ENCODE peak calls at places on chromosomes 5 and 9, in seven cellular contexts. V is right lobe of liver, J is astrocyte, C is heart left ventricle, M is uterus, H is mammary epithelial cell, D is cardiac muscle cell. I is an unnamed sample. For H3K9me3, the result is how much of the 10 kb centered on the place peaks cover.

GRCh38 chr9:136538599-136539426 is 7.0 kb downstream of the NOTCH1 start:
- DNase-seq in H (no peak), V (no peak), D (no peak), M (no peak), J (no peak), C (peak), I (peak)

GRCh38 chr5:174300941-174301761 is 255.6 kb downstream of the NSG2 start:
- DNase-seq in M (no peak), J (peak), H (no peak), V (no peak), D (peak), C (no peak), I (peak)

GRCh38 chr9:129774791-129775149 is 21.9 kb upstream of the PTGES start:
- DNase-seq in C (no peak), D (no peak), M (no peak), J (no peak), V (no peak), H (no peak), I (no peak)

GRCh38 chr9:97474373-97474925 is 27.0 kb upstream of the TMOD1 start:
- DNase-seq in C (no peak), J (peak), H (no peak), M (no peak), V (no peak), D (no peak), I (no peak)

GRCh38 chr9:97853844-97854695 is 1.0 kb downstream of the FOXE1 start:
- DNase-seq in C (no peak), J (no peak), H (peak), D (peak), V (no peak), M (no peak), I (no peak)

GRCh38 chr9:117218951-117219350 is 195.9 kb downstream of the ASTN2 start:
- DNase-seq in J (no peak), C (no peak), H (no peak), M (no peak), D (no peak), V (no peak), I (no peak)

GRCh38 chr5:127957183-127957582 is 126.4 kb upstream of the SLC12A2 start:
- DNase-seq in C (peak), V (no peak), M (peak), H (peak), J (peak), D (no peak), I (peak)

GRCh38 chr5:168413062-168413461 is 73.2 kb upstream of the RARS1 start:
- DNase-seq in M (no peak), J (no peak), C (no peak), V (no peak), D (no peak), H (peak), I (no peak)

GRCh38 chr9:4741365-4742031 is 496 bp upstream of the AK3 start:
- DNase-seq in C (peak), J (no peak), H (peak), V (peak), D (peak), M (no peak), I (peak)

GRCh38 chr9:121199921-121200320 is 1.7 kb downstream of the RAB14 start:
- DNase-seq in D (no peak), V (no peak), C (no peak), J (no peak), H (peak), M (no peak), I (no peak)

GRCh38 chr5:134581241-134581981 is 51.2 kb downstream of the SAR1B start:
- DNase-seq in V (peak), H (no peak), C (no peak), D (no peak), J (no peak), M (peak), I (peak)

GRCh38 chr5:159102294-159102934 is 2.7 kb upstream of the EBF1 start:
- DNase-seq in D (no peak), V (no peak), C (no peak), M (no peak), H (no peak), J (no peak), I (no peak)

GRCh38 chr9:37520641-37521040 is 34.9 kb downstream of the POLR1E start:
- DNase-seq in D (no peak), M (no peak), J (no peak), H (no peak), V (no peak), C (no peak), I (no peak)

GRCh38 chr9:8558176-8558575 is 758.6 kb upstream of the DMAC1 start:
- DNase-seq in D (no peak), V (no peak), M (no peak), C (no peak), J (peak), H (peak), I (no peak)

GRCh38 chr5:170011751-170012150 is 31.5 kb upstream of the INSYN2B start:
- DNase-seq in H (peak), M (no peak), C (no peak), J (no peak), D (no peak), V (no peak), I (no peak)

GRCh38 chr9:76905984-76906861 is at the start of gene PRUNE2:
- DNase-seq in C (peak), J (peak), M (peak), D (peak), V (no peak), H (peak), I (peak)

GRCh38 chr9:33019797-33020196 is 5.3 kb upstream of the DNAJA1 start:
- DNase-seq in V (no peak), H (no peak), J (no peak), M (no peak), C (no peak), D (no peak), I (no peak)

GRCh38 chr9:20701058-20701457 is 17.0 kb downstream of the FOCAD start:
- DNase-seq in D (peak), H (no peak), J (no peak), C (no peak), V (no peak), M (no peak), I (no peak)

GRCh38 chr9:660227-660626 is 181.3 kb upstream of the DMRT1 start:
- DNase-seq in J (no peak), V (no peak), C (no peak), H (no peak), M (no peak), D (no peak), I (no peak)

DNA sequence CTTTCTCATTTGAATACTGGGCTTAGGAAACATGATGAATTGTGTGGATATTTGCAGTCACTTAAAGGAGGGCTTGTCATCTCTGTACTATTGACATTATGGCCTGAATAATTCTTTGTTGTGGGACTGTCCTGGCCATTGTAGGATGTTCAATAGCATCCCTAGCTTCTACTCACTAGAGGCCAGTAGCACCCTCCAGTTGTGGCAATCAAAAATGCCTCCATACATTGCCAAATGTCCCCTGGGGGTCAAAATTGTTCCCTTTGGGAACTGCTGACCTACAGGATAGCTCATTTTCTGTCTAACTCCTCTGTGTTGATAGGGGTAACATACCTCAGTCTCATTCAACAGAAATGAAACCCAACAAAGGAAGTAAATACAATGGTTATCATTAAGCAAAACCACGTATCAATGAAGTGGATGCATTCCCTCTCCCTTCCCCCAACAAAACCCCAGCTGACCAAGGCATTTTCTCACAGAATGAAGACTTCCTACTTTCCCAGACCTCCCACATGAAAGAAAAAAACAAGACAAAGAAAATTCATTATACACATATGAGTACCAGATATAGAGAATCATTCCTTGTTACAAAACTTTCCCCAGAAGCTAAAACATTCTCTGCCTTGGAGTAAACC is 18.1 kb downstream of the FYB1 start:
- DNase-seq in V (no peak), M (no peak), D (no peak), J (no peak), C (no peak), H (no peak), I (no peak)
- TF ChIP-seq CTCF in V (no peak), M (no peak), D (no peak), J (no peak), C (no peak), H (no peak), I (no peak)

DNA sequence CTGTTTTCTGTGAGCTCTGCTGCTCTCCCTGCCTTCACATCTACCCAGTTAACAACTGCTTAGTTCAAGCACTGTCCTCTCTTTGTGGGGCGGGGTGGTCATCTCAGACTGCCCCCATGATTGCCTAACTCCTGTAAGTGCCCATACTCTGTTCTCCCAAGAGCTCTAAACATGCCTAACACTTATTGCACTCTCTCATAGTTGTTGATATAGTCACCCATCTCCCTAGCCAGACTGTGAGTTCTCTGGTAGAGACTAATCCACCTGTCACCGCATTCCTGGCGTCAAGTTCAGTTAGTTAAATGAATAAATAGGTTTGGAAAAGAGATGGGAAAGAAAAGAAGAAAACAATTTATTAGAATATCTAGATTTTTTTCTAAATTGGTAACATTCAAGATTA is 18.3 kb upstream of the MUSK start:
- DNase-seq in J (peak), V (no peak), D (peak), M (no peak), H (no peak), C (no peak), I (no peak)
- H3K27ac ChIP-seq in J (peak), V (no peak), D (no peak), M (peak), H (no peak), C (no peak), I (peak)

DNA sequence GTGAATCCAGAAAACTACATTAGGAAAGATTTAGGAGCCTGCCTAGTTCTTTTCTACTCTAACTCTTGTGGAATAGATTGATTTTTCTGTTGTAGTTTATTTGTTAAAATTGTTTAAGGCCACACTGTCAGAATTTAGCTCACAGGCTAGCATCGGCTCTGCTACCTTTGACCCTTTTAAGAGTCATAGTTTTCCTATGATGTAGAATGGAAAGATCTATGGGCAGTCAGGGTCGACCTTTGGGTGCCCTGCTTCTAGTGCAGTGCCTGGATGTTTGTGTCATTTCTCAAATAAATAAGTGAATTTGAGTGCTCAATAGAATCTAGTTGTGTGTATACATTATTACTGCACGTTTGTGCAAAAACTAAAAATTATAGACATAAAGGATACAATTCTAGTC is 38.7 kb downstream of the BASP1 start:
- DNase-seq in C (no peak), J (no peak), V (no peak), H (no peak), M (no peak), D (no peak), I (no peak)
- H3K9me3 ChIP-seq in C (under half), J (under half), V (under half), H (under half), M (under half), D (under half), I (under half)

GRCh38 chr9:87667164-87667738 is 58.7 kb upstream of the CTSL start:
- DNase-seq in C (no peak), D (no peak), M (no peak), J (no peak), H (peak), V (no peak), I (no peak)
- TF ChIP-seq CTCF in C (peak), D (peak), M (no peak), J (no peak), H (no peak), V (peak), I (peak)

DNA sequence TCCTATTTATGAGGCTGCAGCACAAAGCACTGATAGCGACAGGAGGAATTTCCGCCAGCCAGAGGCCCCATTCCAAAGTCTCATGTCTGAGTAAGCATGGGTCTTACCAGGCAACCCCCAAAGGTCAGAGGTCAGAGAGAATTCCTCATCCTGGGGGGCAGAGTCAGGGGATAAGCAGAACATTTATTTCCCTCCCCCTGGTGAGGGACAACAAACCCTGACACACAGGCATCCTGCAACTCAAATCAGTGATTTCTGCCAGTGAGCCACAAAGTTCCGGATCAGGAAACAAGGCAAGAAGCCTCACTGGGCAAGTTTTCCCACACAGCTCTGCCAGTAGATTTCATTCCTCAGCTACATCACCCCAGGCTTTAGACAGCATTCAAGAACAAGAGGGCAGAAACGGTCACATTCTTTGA is 37.0 kb downstream of the ADAMTS12 start:
- DNase-seq in J (peak), H (no peak), M (no peak), D (peak), C (no peak), V (no peak), I (no peak)
- H3K27ac ChIP-seq in J (peak), H (peak), M (no peak), D (peak), C (no peak), V (no peak), I (peak)

GRCh38 chr5:13572188-13572587 is 372.3 kb downstream of the DNAH5 start:
- DNase-seq in J (no peak), M (no peak), C (no peak), H (no peak), V (no peak), D (peak), I (no peak)
- H3K9me3 ChIP-seq in J (under half), M (under half), C (under half), H (under half), V (under half), D (under half), I (under half)

GRCh38 chr5:113042491-113043243 is 66.1 kb downstream of the DCP2 start:
- DNase-seq in J (no peak), D (no peak), H (no peak), M (no peak), V (no peak), C (no peak), I (no peak)

GRCh38 chr5:113047234-113047633 is 70.6 kb downstream of the DCP2 start:
- DNase-seq in J (peak), V (no peak), M (peak), C (no peak), H (peak), D (no peak), I (no peak)

GRCh38 chr5:113044776-113045175 is 68.2 kb downstream of the DCP2 start:
- DNase-seq in D (no peak), V (no peak), C (no peak), J (no peak), M (no peak), H (no peak), I (no peak)

GRCh38 chr5:113040672-113041071 is 64.1 kb downstream of the DCP2 start:
- DNase-seq in D (no peak), V (no peak), H (no peak), C (no peak), M (no peak), J (no peak), I (no peak)

DNA sequence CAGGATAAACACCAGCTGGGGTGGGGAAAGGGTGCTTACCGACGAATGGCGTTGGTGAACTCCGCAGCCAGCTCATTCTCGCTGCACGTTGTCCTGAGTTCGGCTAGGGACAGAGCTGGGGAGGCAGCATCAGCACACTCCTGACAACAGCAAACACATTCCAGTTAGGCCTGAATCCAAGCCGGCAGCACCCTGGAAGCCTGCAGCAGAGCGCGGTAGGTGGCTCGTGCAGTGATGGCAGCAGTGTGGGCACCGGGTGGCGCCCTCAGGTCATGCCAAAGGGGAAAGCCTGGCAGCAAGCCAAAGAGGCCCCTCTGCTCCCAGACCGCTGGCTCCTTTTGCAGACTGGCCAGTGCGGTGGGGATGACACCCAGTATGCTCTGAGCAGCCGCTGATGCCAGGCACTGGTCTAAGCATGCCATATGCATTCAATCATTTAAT is 66.9 kb downstream of the DCP2 start:
- DNase-seq in V (peak), M (peak), H (no peak), C (peak), D (peak), J (no peak), I (peak)
- TF ChIP-seq CTCF in V (peak), M (peak), H (no peak), C (peak), D (no peak), J (no peak), I (peak)

DNA sequence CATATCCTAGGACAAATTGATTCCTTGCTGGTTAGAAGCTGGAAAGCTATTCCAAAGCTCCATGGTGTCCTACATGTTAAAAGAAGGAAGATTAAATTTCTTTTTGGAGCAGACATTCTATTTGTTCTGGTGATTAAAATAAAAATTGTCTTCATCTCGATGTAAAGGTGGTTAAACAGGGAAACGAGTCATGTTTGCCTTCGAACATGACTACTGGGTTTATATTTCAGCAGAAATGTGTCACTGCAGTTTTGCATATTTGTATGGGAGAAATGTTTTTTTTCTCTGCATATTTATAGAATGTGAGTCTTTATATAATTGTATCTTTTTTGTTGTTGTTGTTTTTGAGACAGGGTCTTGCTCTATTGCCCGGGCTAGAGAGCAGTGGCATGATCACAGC is 36.4 kb downstream of the ADAMTS12 start:
- DNase-seq in V (no peak), C (no peak), J (no peak), H (peak), D (no peak), M (no peak), I (no peak)
- H3K27ac ChIP-seq in V (no peak), C (no peak), J (peak), H (peak), D (peak), M (no peak), I (no peak)

GRCh38 chr9:135230817-135231520 is 143.5 kb downstream of the OLFM1 start:
- DNase-seq in J (no peak), D (no peak), C (peak), M (no peak), V (peak), H (no peak), I (peak)
- H3K9me3 ChIP-seq in J (under half), D (under half), C (under half), M (under half), V (under half), H (under half), I (under half)

GRCh38 chr9:127345566-127345965 is 51.4 kb upstream of the SLC2A8 start:
- DNase-seq in D (no peak), M (no peak), V (no peak), H (no peak), J (no peak), C (no peak), I (no peak)

GRCh38 chr9:127344373-127344995 is 52.5 kb upstream of the SLC2A8 start:
- DNase-seq in J (peak), H (no peak), V (no peak), M (no peak), C (no peak), D (no peak), I (no peak)

GRCh38 chr9:127349483-127350127 is 47.4 kb upstream of the SLC2A8 start:
- DNase-seq in D (no peak), H (no peak), V (no peak), J (no peak), M (no peak), C (no peak), I (no peak)

GRCh38 chr9:127347831-127348699 is 48.9 kb upstream of the SLC2A8 start:
- DNase-seq in C (no peak), D (no peak), V (no peak), M (no peak), H (peak), J (peak), I (no peak)

GRCh38 chr9:127346584-127346983 is 50.4 kb upstream of the SLC2A8 start:
- DNase-seq in M (no peak), C (no peak), H (no peak), D (peak), J (no peak), V (no peak), I (no peak)
- TF ChIP-seq CTCF in M (no peak), C (peak), H (no peak), D (peak), J (no peak), V (no peak), I (peak)

I was measured in left ventricle myocardium inferior.